ENCODE peak calls at places on chromosomes 16 and 17, in seven cellular contexts. Q is GM23248, I is neural progenitor cell, F is MM.1S, N is PC-9, B is HepG2, H is mammary epithelial cell. C is an unnamed sample.

GRCh38 chr17:40753804-40754203 is 1.3 kb downstream of the KRT25 start:
- DNase-seq in Q (no peak), I (no peak), F (no peak), N (no peak), B (no peak), H (no peak), C (no peak)

GRCh38 chr16:23821875-23822688 is 13.7 kb upstream of the PRKCB start:
- DNase-seq in Q (no peak), I (no peak), F (no peak), N (no peak), B (no peak), H (no peak), C (no peak)

GRCh38 chr16:78216166-78216745 is 116.8 kb downstream of the WWOX start:
- DNase-seq in Q (peak; percentile 21), I (no peak), F (no peak), N (no peak), B (no peak), H (no peak), C (no peak)

GRCh38 chr17:64146418-64147109 is 16.6 kb upstream of the ERN1 start:
- DNase-seq in Q (peak; percentile 76), I (peak; percentile 76), F (peak; percentile 36), N (peak; percentile 47), B (peak; percentile 52), H (peak; percentile 80), C (peak; percentile 74)

GRCh38 chr16:10220942-10221341 is 38.7 kb upstream of the GRIN2A start:
- DNase-seq in Q (no peak), I (no peak), F (no peak), N (no peak), B (no peak), H (no peak), C (no peak)

GRCh38 chr17:13792314-13792713 is 190.6 kb upstream of the HS3ST3A1 start:
- DNase-seq in Q (peak; percentile 82), I (no peak), F (no peak), N (no peak), B (no peak), H (no peak), C (no peak)

GRCh38 chr16:17259751-17260270 is 210.9 kb downstream of the XYLT1 start:
- DNase-seq in Q (no peak), I (no peak), F (no peak), N (no peak), B (no peak), H (no peak), C (no peak)

GRCh38 chr16:85220125-85220839 is 108.0 kb upstream of the CIBAR2 start:
- DNase-seq in Q (peak; percentile 80), I (no peak), F (no peak), N (no peak), B (peak; percentile 22), H (peak; percentile 76), C (peak; percentile 73)

GRCh38 chr16:89010210-89010925 is 33.4 kb upstream of the CBFA2T3 start:
- DNase-seq in Q (no peak), I (no peak), F (no peak), N (no peak), B (no peak), H (no peak), C (no peak)

GRCh38 chr16:2483939-2484897 is 9.3 kb downstream of the TBC1D24 start:
- DNase-seq in Q (no peak), I (no peak), F (no peak), N (no peak), B (no peak), H (no peak), C (no peak)

GRCh38 chr16:27722892-27723450 is 173.0 kb downstream of the KATNIP start:
- DNase-seq in Q (no peak), I (no peak), F (no peak), N (no peak), B (no peak), H (no peak), C (no peak)

GRCh38 chr17:44363613-44364159 is at the start of gene FAM171A2:
- DNase-seq in Q (peak; percentile 82), I (peak; percentile 93), F (peak; percentile 68), N (no peak), B (no peak), H (peak; percentile 23), C (peak; percentile 89)

GRCh38 chr17:50944902-50945720 is 79.0 kb upstream of the TOB1 start:
- DNase-seq in Q (no peak), I (no peak), F (no peak), N (peak; percentile 15), B (no peak), H (no peak), C (no peak)

GRCh38 chr16:85199880-85200279 is 87.6 kb upstream of the CIBAR2 start:
- DNase-seq in Q (no peak), I (no peak), F (no peak), N (no peak), B (no peak), H (no peak), C (no peak)

GRCh38 chr16:69324013-69324531 is 6.3 kb downstream of the PDF start:
- DNase-seq in Q (no peak), I (no peak), F (no peak), N (no peak), B (no peak), H (no peak), C (peak; percentile 48)

GRCh38 chr16:13779676-13780075 is 140.3 kb upstream of the ERCC4 start:
- DNase-seq in Q (no peak), I (peak; percentile 47), F (no peak), N (no peak), B (no peak), H (no peak), C (no peak)

GRCh38 chr16:46882304-46882939 is 1.7 kb upstream of the GPT2 start:
- DNase-seq in Q (no peak), I (no peak), F (no peak), N (no peak), B (peak; percentile 96), H (no peak), C (peak; percentile 44)

GRCh38 chr16:884232-884631 is 83.7 kb upstream of the GNG13 start:
- DNase-seq in Q (no peak), I (no peak), F (no peak), N (no peak), B (no peak), H (no peak), C (no peak)

DNA sequence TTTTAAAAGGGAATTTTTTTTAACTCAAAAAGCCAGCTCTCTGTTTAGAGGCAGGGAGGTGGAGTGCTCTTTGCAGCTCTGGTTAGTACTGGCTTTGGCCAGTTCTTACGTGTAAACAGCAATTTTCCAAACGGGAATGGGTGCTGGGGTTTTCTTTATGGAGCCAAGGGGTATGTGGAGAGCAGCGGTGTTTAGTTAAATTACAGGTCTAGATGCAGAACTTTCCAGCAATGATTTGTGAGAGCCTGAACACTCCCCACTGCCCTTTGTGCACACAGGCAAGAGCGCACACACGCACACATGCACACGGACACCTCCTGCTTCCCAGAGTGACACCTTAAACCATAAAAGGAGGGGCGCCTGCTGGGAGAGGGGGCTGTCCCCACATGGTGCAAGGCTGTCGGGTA is 140.2 kb downstream of the MSI2 start:
- DNase-seq in Q (no peak), I (no peak), F (no peak), N (no peak), B (no peak), H (no peak), C (no peak)
- H3K4me2 ChIP-seq in Q (no peak overlapping the region), I (peak overlapping the region; percentile 6), F (no peak overlapping the region), N (no peak overlapping the region), B (no peak overlapping the region), H (no peak overlapping the region), C (peak overlapping the region; percentile 6)

GRCh38 chr17:61458491-61459433 is 6.5 kb downstream of the TBX4 start:
- DNase-seq in Q (no peak), I (no peak), F (no peak), N (no peak), B (no peak), H (no peak), C (no peak)
- TF ChIP-seq EZH2 in Q (no peak), I (no peak), F (no peak), N (no peak), B (no peak), H (no peak), C (no peak)

DNA sequence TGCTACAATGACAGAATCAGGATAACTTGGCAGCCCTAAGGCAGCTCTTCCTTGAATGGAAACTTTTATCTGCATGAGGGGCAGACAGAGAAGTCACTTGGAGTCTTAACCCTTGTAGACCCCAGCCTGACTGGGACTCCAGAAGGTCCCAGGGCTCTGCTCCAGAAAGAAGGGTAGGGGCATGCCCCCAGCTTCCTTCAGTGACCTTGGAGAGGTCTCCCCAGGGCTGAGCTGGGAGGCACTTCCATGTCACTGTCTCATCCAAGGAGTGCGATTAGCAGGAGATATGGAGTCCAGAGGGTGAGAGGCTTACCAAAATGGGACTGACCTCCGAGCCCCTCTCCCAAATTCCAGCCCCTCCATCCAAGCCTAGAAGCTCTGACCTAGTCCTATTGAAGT is 3.4 kb upstream of the NLRC5 start:
- DNase-seq in Q (no peak), I (no peak), F (no peak), N (no peak), B (no peak), H (no peak), C (no peak)
- H3K4me2 ChIP-seq in Q (peak overlapping the region; percentile 67), I (no peak overlapping the region), F (no peak overlapping the region), N (peak overlapping the region; percentile 61), B (no peak overlapping the region), H (no peak overlapping the region), C (no peak overlapping the region)

GRCh38 chr17:76077582-76078110 is 1.3 kb upstream of the ZACN start:
- DNase-seq in Q (no peak), I (no peak), F (no peak), N (no peak), B (no peak), H (no peak), C (no peak)
- TF ChIP-seq EZH2 in Q (peak; percentile 71), I (no peak), F (no peak), N (no peak), B (no peak), H (peak; percentile 70), C (no peak)

GRCh38 chr17:82300707-82301270 is 16.6 kb downstream of the CD7 start:
- DNase-seq in Q (peak; percentile 72), I (peak; percentile 72), F (peak; percentile 60), N (no peak), B (no peak), H (peak; percentile 65), C (peak; percentile 76)
- H3K4me2 ChIP-seq in Q (no peak overlapping the region), I (no peak overlapping the region), F (no peak overlapping the region), N (no peak overlapping the region), B (peak overlapping the region; percentile 99), H (peak overlapping the region; percentile 80), C (no peak overlapping the region)

DNA sequence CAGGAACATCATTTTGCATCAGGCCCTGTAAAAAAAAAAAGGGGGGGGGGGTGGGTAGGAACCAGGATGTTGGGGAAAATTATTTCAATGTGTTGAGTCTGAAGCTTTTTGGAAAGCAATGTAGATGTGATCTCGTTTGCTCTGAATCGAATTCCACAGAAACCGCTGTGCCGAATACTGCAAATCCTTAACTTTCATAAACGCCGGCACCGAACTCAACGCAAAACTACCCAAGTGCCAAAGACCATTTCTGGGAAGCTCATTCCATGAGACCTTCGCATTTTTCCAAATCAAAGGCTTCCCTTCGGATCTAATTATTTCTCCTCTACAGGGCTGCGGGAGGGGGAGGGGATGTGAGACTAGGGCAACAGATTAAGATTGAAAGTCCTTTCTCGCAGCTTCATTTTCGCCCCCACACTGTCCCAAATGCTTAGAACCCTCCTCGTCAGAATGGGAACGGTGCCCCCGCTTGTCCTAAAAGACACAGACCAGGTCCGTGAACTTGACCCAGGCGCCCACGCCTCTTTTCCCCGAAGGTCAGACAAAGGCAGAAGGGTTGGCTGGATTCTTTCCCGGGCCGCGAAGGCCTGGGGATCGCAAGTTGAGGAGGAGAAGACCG is 4.0 kb downstream of the PRAC1 start:
- DNase-seq in Q (no peak), I (peak; percentile 69), F (no peak), N (no peak), B (no peak), H (no peak), C (no peak)
- TF ChIP-seq EZH2 in Q (peak; percentile 63), I (no peak), F (no peak), N (no peak), B (no peak), H (peak; percentile 77), C (no peak)